ENCODE peak calls at places on chromosomes 13 and 19, in six cellular contexts. I, L, V, M, Z and C are unnamed samples.

GRCh38 chr13:25901460-25902376 is 150.1 kb downstream of the SHISA2 start:
- DNase-seq in V (no peak), M (peak; percentile 96), Z (no peak), I (no peak), L (no peak), C (no peak)

GRCh38 chr19:34241513-34242337 is 12.6 kb upstream of the GARRE1 start:
- DNase-seq in I (peak; percentile 68), Z (no peak), L (peak; percentile 79), M (no peak), V (no peak), C (no peak)

GRCh38 chr13:35621989-35622388 is 145.5 kb upstream of the MAB21L1 start:
- DNase-seq in V (peak; percentile 26), L (no peak), M (peak; percentile 12), I (no peak), Z (no peak), C (no peak)

GRCh38 chr19:47707135-47707925 is 5.9 kb upstream of the EHD2 start:
- DNase-seq in M (peak; percentile 68), V (no peak), L (peak; percentile 79), I (peak; percentile 79), Z (peak; percentile 70), C (no peak)

GRCh38 chr13:39364797-39365468 is 238.1 kb downstream of the LHFPL6 start:
- DNase-seq in L (no peak), M (peak; percentile 76), V (no peak), I (no peak), Z (no peak), C (no peak)

GRCh38 chr13:25886438-25887214 is 165.2 kb downstream of the SHISA2 start:
- DNase-seq in M (peak; percentile 93), Z (no peak), L (no peak), I (no peak), V (no peak), C (peak; percentile 71)

GRCh38 chr13:99626461-99627082 is 125.3 kb downstream of the TM9SF2 start:
- DNase-seq in L (no peak), Z (peak; percentile 43), I (no peak), V (peak; percentile 56), M (peak; percentile 46), C (peak; percentile 4)

GRCh38 chr13:48410199-48410598 is 2.7 kb downstream of the LPAR6 start:
- DNase-seq in M (peak; percentile 19), I (no peak), Z (no peak), L (no peak), V (no peak), C (no peak)

GRCh38 chr19:3121396-3121795 is 14.4 kb upstream of the GNA15 start:
- DNase-seq in M (no peak), V (no peak), I (no peak), Z (no peak), L (no peak), C (no peak)

GRCh38 chr13:98791611-98792010 is 39.1 kb upstream of the SLC15A1 start:
- DNase-seq in I (no peak), Z (no peak), M (no peak), L (no peak), V (no peak), C (no peak)

GRCh38 chr19:14507704-14508246 is 10.4 kb downstream of the DNAJB1 start:
- DNase-seq in V (peak; percentile 42), I (peak; percentile 58), M (peak; percentile 65), Z (no peak), L (no peak), C (no peak)

GRCh38 chr19:6212403-6213265 is 67.1 kb downstream of the MLLT1 start:
- DNase-seq in M (no peak), I (no peak), Z (peak; percentile 25), L (no peak), V (no peak), C (no peak)

GRCh38 chr13:24220086-24220703 is 59.7 kb downstream of the SPATA13 start:
- DNase-seq in Z (peak; percentile 30), I (peak; percentile 58), V (no peak), L (peak; percentile 74), M (peak; percentile 67), C (peak; percentile 49)

GRCh38 chr19:33143897-33144405 is 12.0 kb downstream of the WDR88 start:
- DNase-seq in M (peak; percentile 25), Z (peak; percentile 65), L (peak; percentile 57), I (peak; percentile 56), V (no peak), C (no peak)

GRCh38 chr13:28464861-28465260 is 30.1 kb downstream of the FLT1 start:
- DNase-seq in L (no peak), Z (no peak), M (no peak), V (no peak), I (no peak), C (no peak)

GRCh38 chr19:18697680-18698079 is 14.2 kb downstream of the CRTC1 start:
- DNase-seq in L (peak; percentile 47), V (no peak), M (no peak), I (peak; percentile 81), Z (no peak), C (no peak)

GRCh38 chr19:1259206-1259872 is 9.8 kb upstream of the CIRBP start:
- DNase-seq in Z (peak; percentile 93), I (peak; percentile 71), V (no peak), M (no peak), L (peak; percentile 66), C (no peak)

GRCh38 chr19:18112989-18113478 is 15.5 kb downstream of the MAST3 start:
- DNase-seq in L (peak; percentile 87), Z (peak; percentile 79), M (peak; percentile 75), V (no peak), I (peak; percentile 88), C (no peak)

GRCh38 chr19:46426506-46427162 is 2.1 kb downstream of the PNMA8C start:
- DNase-seq in I (peak; percentile 60), V (no peak), L (peak; percentile 84), M (no peak), Z (peak; percentile 84), C (no peak)

GRCh38 chr19:33804021-33804799 is 7.5 kb downstream of the KCTD15 start:
- DNase-seq in V (no peak), Z (peak; percentile 83), M (peak; percentile 15), L (peak; percentile 94), I (no peak), C (no peak)

GRCh38 chr13:39776439-39776838 is 121.0 kb downstream of the COG6 start:
- DNase-seq in I (no peak), L (no peak), Z (no peak), V (peak; percentile 33), M (peak; percentile 75), C (peak; percentile 75)

DNA sequence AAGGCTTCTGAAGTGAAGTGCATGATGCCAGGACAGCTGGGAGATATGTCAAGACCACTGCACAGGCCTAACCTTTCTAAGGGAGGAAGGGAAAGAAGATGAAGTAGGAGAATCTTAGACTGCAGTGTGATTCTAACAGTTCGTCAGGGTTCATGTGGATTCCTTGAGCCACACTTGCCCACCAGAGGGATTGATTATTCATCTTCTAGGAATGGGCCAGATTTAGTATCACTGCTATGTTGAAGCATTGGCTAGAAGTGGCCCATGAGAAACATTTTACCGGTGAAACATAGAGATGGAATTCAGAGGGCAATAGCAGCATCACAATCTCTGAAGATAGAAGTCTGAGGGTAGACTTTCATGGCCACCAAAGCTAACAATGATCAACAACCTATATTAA is 550.8 kb upstream of the SLITRK1 start:
- DNase-seq in Z (no peak), L (no peak), M (no peak), V (peak; percentile 39), I (no peak), C (peak; percentile 80)
- TF ChIP-seq CTCF in Z (no peak), L (no peak), M (no peak), V (peak; percentile 7), I (no peak), C (peak; percentile 6)

GRCh38 chr13:66994498-66995365 is 235.4 kb downstream of the PCDH9 start:
- DNase-seq in V (no peak), I (no peak), Z (no peak), L (no peak), M (no peak), C (no peak)
- TF ChIP-seq CTCF in V (no peak), I (no peak), Z (no peak), L (no peak), M (no peak), C (no peak)

DNA sequence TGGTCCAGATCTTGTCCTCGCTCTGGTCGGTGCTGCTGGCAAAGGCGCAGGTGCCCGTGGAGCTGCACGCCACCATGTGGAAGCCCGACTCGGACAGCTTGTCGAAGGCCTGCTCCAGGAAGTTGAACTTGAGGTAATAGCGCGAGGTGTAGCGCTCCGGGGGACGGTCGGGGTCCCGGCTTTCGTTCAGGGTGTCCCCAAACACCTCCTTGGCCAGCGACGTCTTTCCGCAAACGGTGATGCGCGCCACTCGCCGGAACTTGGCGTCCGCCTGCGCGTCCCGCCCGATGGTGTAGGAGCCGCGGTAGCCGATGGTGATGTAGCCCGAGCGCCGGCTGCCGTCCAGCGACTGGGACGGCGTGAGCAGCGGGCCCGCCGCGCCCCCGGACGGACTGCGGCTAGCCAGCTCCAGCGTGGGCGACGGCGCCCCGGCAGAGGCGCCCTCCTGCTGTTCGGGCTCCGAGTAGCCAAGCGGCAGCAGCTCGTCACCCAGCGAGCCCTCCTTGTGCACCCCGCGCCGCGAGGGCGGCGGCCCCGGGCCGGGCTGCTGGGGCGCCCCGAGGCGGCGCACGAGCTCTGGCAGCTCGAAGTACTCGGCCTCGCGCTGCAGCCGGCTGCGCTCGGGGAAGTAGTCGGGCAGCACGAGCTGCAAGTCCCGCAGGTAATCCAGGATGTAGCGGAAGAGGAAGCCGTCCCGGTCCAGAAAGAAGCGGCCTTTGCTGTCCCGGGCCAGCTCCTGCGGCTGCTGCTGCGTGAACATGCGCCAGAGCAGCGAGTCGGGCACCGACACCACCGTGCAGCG is 801 bp downstream of the KCTD12 start:
- DNase-seq in V (no peak), Z (peak; percentile 74), L (peak; percentile 60), M (peak; percentile 74), I (peak; percentile 75), C (no peak)
- TF ChIP-seq CTCF in V (peak; percentile 43), Z (peak; percentile 41), L (no peak), M (peak; percentile 62), I (no peak), C (no peak)

GRCh38 chr19:57583521-57584416 is at the start of gene ZIK1:
- DNase-seq in Z (peak; percentile 96), M (peak; percentile 67), L (peak; percentile 71), V (peak; percentile 68), I (peak; percentile 90), C (peak; percentile 49)

GRCh38 chr19:57583104-57583520 is 833 bp upstream of the ZIK1 start:
- DNase-seq in Z (no peak), M (no peak), V (no peak), L (no peak), I (no peak), C (no peak)

GRCh38 chr19:57576661-57577060 is 2.0 kb downstream of the ZNF416 start:
- DNase-seq in M (no peak), L (no peak), V (no peak), I (no peak), Z (no peak), C (no peak)

DNA sequence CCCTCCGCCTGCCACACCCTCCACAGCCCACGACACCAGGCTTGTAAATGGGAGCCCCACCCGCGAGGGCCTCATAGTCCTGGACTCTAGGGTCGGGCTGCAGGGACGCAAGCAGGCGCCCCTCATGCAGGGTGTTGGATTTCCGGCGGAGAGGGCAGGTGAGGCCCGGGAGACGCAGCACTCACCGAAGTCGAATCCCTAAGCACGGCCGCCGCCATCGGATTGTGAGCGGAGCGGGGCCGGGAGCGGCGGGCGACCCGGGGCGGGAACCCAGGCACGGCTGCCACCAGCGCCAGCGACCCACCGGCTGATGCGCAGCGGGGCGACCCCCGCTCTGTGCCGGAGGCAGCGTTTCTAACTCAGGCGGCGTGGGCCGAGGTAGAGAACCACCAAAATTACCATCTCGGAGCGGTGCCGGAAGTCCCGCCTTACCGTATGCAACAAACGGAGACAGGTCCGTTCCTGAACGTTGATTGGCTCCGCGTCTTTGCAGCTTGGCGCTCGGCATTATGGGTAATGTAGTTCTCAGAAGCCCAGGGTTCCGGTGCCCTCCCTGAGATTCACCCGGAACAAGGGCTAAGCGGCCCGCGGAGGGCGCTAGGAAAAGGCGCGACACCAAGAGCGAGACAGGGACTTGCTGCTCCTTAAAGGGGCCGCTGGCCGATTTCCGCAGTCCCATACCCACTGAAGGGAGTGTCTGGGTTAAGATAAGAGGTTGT is at the start of gene ZNF416:
- DNase-seq in I (peak; percentile 98), M (peak; percentile 97), Z (peak; percentile 98), L (peak; percentile 96), V (peak; percentile 95), C (peak; percentile 88)
- TF ChIP-seq CTCF in I (no peak), M (peak; percentile 32), Z (peak; percentile 39), L (no peak), V (peak; percentile 39), C (peak; percentile 35)